ENCODE peak calls at places on chromosomes 12 and 14, in eight cellular contexts. G is AG20443; U is stimulated activated CD8-positive, alpha-beta memory T cell treated with anti-CD3 and anti-CD28 coated beads, Interleukin-2, amount 100 ng/mL, for 1 hour; Y is kidney tubule cell; J is astrocyte of the spinal cord; P is GM10248; O is NCI-H2029 treated with DMSO at 0.1 percent for 48 hours; D is cerebellar nuclear complex. B is an unnamed sample.

GRCh38 chr12:6273931-6274687 is 36.4 kb upstream of the PLEKHG6 start:
- DNase-seq in G (no peak), U (no peak), Y (no peak), J (no peak), P (peak; percentile 18), O (no peak), D (no peak), B (no peak)

GRCh38 chr12:132103542-132104308 is 40.4 kb downstream of the DDX51 start:
- DNase-seq in G (no peak), U (no peak), Y (no peak), J (no peak), P (no peak), O (no peak), D (no peak), B (no peak)

GRCh38 chr12:113299619-113300237 is 35.2 kb downstream of the SLC8B1 start:
- DNase-seq in G (peak; percentile 95), U (no peak), Y (peak; percentile 98), J (peak; percentile 83), P (no peak), O (no peak), D (no peak), B (peak; percentile 29)

GRCh38 chr12:120744922-120745493 is 19.4 kb downstream of the ACADS start:
- DNase-seq in G (no peak), U (no peak), Y (no peak), J (no peak), P (no peak), O (no peak), D (no peak), B (no peak)

GRCh38 chr12:12592930-12593329 is 18.7 kb upstream of the CREBL2 start:
- DNase-seq in G (peak; percentile 60), U (no peak), Y (peak; percentile 82), J (peak; percentile 42), P (no peak), O (no peak), D (no peak), B (no peak)

GRCh38 chr14:32252030-32252670 is 49.1 kb upstream of the RNU6-8 start:
- DNase-seq in G (peak; percentile 75), U (no peak), Y (peak; percentile 82), J (peak; percentile 85), P (peak; percentile 60), O (peak; percentile 100), D (no peak), B (no peak)

GRCh38 chr12:13007496-13008233 is 7.6 kb upstream of the HEBP1 start:
- DNase-seq in G (no peak), U (no peak), Y (no peak), J (no peak), P (no peak), O (no peak), D (no peak), B (no peak)

GRCh38 chr12:124044021-124044420 is 71.0 kb downstream of the ZNF664 start:
- DNase-seq in G (no peak), U (no peak), Y (no peak), J (no peak), P (no peak), O (no peak), D (no peak), B (no peak)

GRCh38 chr14:24868389-24868788 is 181.6 kb downstream of the STXBP6 start:
- DNase-seq in G (no peak), U (no peak), Y (no peak), J (no peak), P (no peak), O (no peak), D (no peak), B (no peak)

GRCh38 chr12:48122065-48122834 is 3.1 kb downstream of the PFKM start:
- DNase-seq in G (no peak), U (no peak), Y (no peak), J (no peak), P (no peak), O (no peak), D (no peak), B (no peak)

GRCh38 chr12:107843351-107844311 is 69.1 kb downstream of the ASCL4 start:
- DNase-seq in G (peak; percentile 50), U (no peak), Y (peak; percentile 11), J (peak; percentile 2), P (no peak), O (no peak), D (no peak), B (no peak)

GRCh38 chr12:12645485-12645884 is 33.8 kb downstream of the CREBL2 start:
- DNase-seq in G (peak; percentile 62), U (peak; percentile 2), Y (no peak), J (peak; percentile 30), P (peak; percentile 62), O (no peak), D (no peak), B (no peak)

GRCh38 chr14:72736348-72736747 is 157.6 kb downstream of the DPF3 start:
- DNase-seq in G (peak; percentile 77), U (no peak), Y (peak; percentile 30), J (peak; percentile 90), P (no peak), O (no peak), D (no peak), B (no peak)

GRCh38 chr14:33323979-33324378 is 385.3 kb downstream of the NPAS3 start:
- DNase-seq in G (no peak), U (no peak), Y (no peak), J (no peak), P (no peak), O (no peak), D (no peak), B (no peak)

GRCh38 chr14:91899777-91900176 is 32.4 kb upstream of the TC2N start:
- DNase-seq in G (peak; percentile 42), U (no peak), Y (no peak), J (no peak), P (no peak), O (no peak), D (no peak), B (no peak)

GRCh38 chr12:118061876-118062791 is 1.2 kb upstream of the WSB2 start:
- DNase-seq in G (peak; percentile 80), U (no peak), Y (peak; percentile 69), J (peak; percentile 50), P (peak; percentile 50), O (no peak), D (no peak), B (no peak)

GRCh38 chr14:67547224-67547780 is 14.2 kb downstream of the PLEKHH1 start:
- DNase-seq in G (no peak), U (no peak), Y (no peak), J (no peak), P (no peak), O (no peak), D (no peak), B (no peak)

GRCh38 chr12:5309654-5310053 is 122.3 kb upstream of the NTF3 start:
- DNase-seq in G (peak; percentile 72), U (no peak), Y (peak; percentile 82), J (no peak), P (no peak), O (peak; percentile 31), D (no peak), B (no peak)

GRCh38 chr12:116708826-116709756 is 28.8 kb downstream of the SPRING1 start:
- DNase-seq in G (peak; percentile 79), U (peak; percentile 17), Y (peak; percentile 62), J (peak; percentile 49), P (peak; percentile 38), O (peak; percentile 82), D (peak; percentile 52), B (no peak)

GRCh38 chr14:95307402-95308041 is 12.2 kb downstream of the CLMN start:
- DNase-seq in G (no peak), U (no peak), Y (peak; percentile 76), J (no peak), P (no peak), O (no peak), D (no peak), B (no peak)

GRCh38 chr12:15996254-15996653 is 85.1 kb downstream of the DERA start:
- DNase-seq in G (peak; percentile 60), U (no peak), Y (peak; percentile 59), J (peak; percentile 29), P (no peak), O (peak; percentile 75), D (no peak), B (no peak)

GRCh38 chr14:99252940-99253868 is 18.8 kb downstream of the BCL11B start:
- DNase-seq in G (no peak), U (no peak), Y (peak; percentile 20), J (no peak), P (no peak), O (no peak), D (no peak), B (no peak)

GRCh38 chr14:101467181-101467926 is 93.9 kb upstream of the DIO3 start:
- DNase-seq in G (no peak), U (no peak), Y (no peak), J (no peak), P (no peak), O (no peak), D (no peak), B (no peak)

GRCh38 chr14:103561381-103562134 is 899 bp downstream of the BAG5 start:
- DNase-seq in G (peak; percentile 75), U (no peak), Y (peak; percentile 60), J (peak; percentile 54), P (peak; percentile 64), O (no peak), D (no peak), B (no peak)

GRCh38 chr12:51393676-51394545 is 2.7 kb upstream of the GALNT6 start:
- DNase-seq in G (peak; percentile 90), U (no peak), Y (peak; percentile 81), J (peak; percentile 73), P (no peak), O (no peak), D (no peak), B (no peak)

GRCh38 chr12:62717636-62718035 is 217.3 kb downstream of the PPM1H start:
- DNase-seq in G (no peak), U (no peak), Y (no peak), J (no peak), P (no peak), O (no peak), D (no peak), B (no peak)

GRCh38 chr14:38839743-38840375 is 263.2 kb downstream of the SEC23A start:
- DNase-seq in G (no peak), U (no peak), Y (peak; percentile 2), J (peak; percentile 25), P (no peak), O (no peak), D (no peak), B (no peak)

GRCh38 chr14:87805315-87805723 is 187.7 kb downstream of the GALC start:
- DNase-seq in G (peak; percentile 71), U (peak; percentile 11), Y (peak; percentile 65), J (peak; percentile 1), P (peak; percentile 39), O (no peak), D (no peak), B (no peak)

B was measured in GOT3.